ENCODE peak calls at places on chromosomes 1 and 21, in eight cellular contexts. Y, E, Q, C, D, B, H and Z are unnamed samples.

GRCh38 chr1:58592521-58593134 is 15.6 kb upstream of the TACSTD2 start:
- DNase-seq in Q (no peak), E (peak), B (peak), D (peak), C (no peak), H (peak), Y (peak), Z (no peak)

GRCh38 chr1:201721131-201722049 is 107.6 kb upstream of the IPO9 start:
- DNase-seq in Q (no peak), D (peak), H (no peak), B (no peak), E (no peak), Y (no peak), C (no peak), Z (no peak)

GRCh38 chr21:28489197-28489596 is 503.5 kb downstream of the LTN1 start:
- DNase-seq in Y (no peak), C (no peak), B (no peak), Q (no peak), H (no peak), D (no peak), E (no peak), Z (no peak)

GRCh38 chr1:89724369-89725015 is 91.6 kb downstream of the LRRC8C start:
- DNase-seq in B (peak), H (peak), D (no peak), C (no peak), E (no peak), Q (no peak), Y (no peak), Z (no peak)

GRCh38 chr1:239898067-239898730 is 193.5 kb upstream of the FMN2 start:
- DNase-seq in Q (peak), E (peak), H (peak), B (peak), D (peak), Y (peak), C (peak), Z (peak)

GRCh38 chr1:29332204-29332603 is 95.9 kb downstream of the PTPRU start:
- DNase-seq in C (peak), Q (peak), H (peak), Y (peak), E (no peak), D (no peak), B (no peak), Z (no peak)

GRCh38 chr1:151196292-151196800 is 2.0 kb upstream of the PIP5K1A start:
- DNase-seq in Q (peak), H (peak), E (peak), B (no peak), Y (peak), D (peak), C (no peak), Z (peak)

GRCh38 chr1:39575191-39576015 is 1.2 kb downstream of the PABPC4 start:
- DNase-seq in E (peak), Y (peak), Q (peak), H (peak), B (peak), D (peak), C (no peak), Z (no peak)

GRCh38 chr1:223712856-223713494 is 636 bp downstream of the CAPN2 start:
- DNase-seq in C (peak), B (no peak), Q (no peak), Y (no peak), E (no peak), D (peak), H (no peak), Z (peak)

GRCh38 chr1:78079580-78079979 is 33.8 kb downstream of the GIPC2 start:
- DNase-seq in Y (no peak), H (no peak), Q (no peak), B (no peak), C (no peak), E (no peak), D (no peak), Z (no peak)
- H3K27ac ChIP-seq in Y (no peak), H (no peak), Q (no peak), B (peak), C (no peak), E (no peak), D (peak), Z (no peak)

GRCh38 chr1:222387020-222387816 is 160.7 kb downstream of the HHIPL2 start:
- DNase-seq in Q (no peak), Y (no peak), D (no peak), H (no peak), B (no peak), E (no peak), C (peak), Z (no peak)
- TF ChIP-seq CTCF in Q (peak), Y (no peak), D (no peak), H (peak), B (no peak), E (no peak), C (peak), Z (no peak)

DNA sequence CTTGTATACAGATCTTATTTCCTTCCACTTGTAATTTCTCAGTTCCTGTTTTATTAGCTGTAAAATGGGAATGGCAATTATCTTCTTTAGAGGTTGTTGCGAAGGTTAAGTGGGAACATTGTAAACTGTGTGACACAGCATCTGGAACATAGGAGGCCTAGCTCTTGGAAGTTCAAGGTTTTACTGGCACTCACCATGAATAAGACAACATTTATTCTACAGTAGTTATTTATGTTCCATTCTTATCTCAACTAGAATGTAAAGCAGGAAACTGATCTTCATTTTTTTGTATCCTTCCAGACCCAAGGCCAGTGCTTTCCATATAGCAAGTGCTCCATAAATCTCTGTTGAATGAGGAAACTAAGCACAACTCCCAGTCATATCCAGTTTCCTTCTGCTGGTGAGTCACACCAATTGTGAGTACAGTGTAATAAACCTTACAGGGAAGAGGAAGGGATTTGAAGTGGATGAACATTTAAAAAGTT is 1.4 kb downstream of the BCL10 start:
- DNase-seq in D (no peak), E (no peak), B (no peak), Q (no peak), Y (no peak), C (no peak), H (peak), Z (no peak)
- H3K4me3 ChIP-seq in D (peak), E (peak), B (peak), Q (peak), Y (no peak), C (peak), H (peak), Z (peak)

GRCh38 chr21:37796011-37796410 is 120.2 kb downstream of the KCNJ6 start:
- DNase-seq in E (no peak), C (no peak), H (no peak), B (no peak), Y (no peak), D (no peak), Q (no peak), Z (no peak)
- H3K27ac ChIP-seq in E (no peak), C (no peak), H (no peak), B (no peak), Y (no peak), D (no peak), Q (no peak), Z (no peak)

GRCh38 chr1:235617808-235618207 is 31.8 kb downstream of the GNG4 start:
- DNase-seq in D (no peak), C (no peak), Y (no peak), B (no peak), Q (no peak), H (peak), E (no peak), Z (no peak)
- TF ChIP-seq CTCF in D (no peak), C (no peak), Y (no peak), B (no peak), Q (no peak), H (peak), E (no peak), Z (no peak)

GRCh38 chr1:207822124-207822601 is 70.3 kb downstream of the CD46 start:
- DNase-seq in Y (no peak), D (no peak), E (no peak), Q (no peak), B (no peak), H (no peak), C (no peak), Z (no peak)
- H3K4me3 ChIP-seq in Y (peak), D (peak), E (peak), Q (no peak), B (peak), H (no peak), C (no peak), Z (peak)

GRCh38 chr1:200379431-200379755 is 30.4 kb downstream of the ZNF281 start:
- DNase-seq in H (peak), Y (no peak), Q (no peak), D (no peak), B (no peak), C (no peak), E (no peak), Z (no peak)
- H3K27ac ChIP-seq in H (peak), Y (no peak), Q (no peak), D (no peak), B (no peak), C (no peak), E (no peak), Z (no peak)

GRCh38 chr1:153357076-153357852 is 390 bp upstream of the S100A9 start:
- DNase-seq in Y (peak), Q (no peak), D (peak), H (peak), C (no peak), E (peak), B (peak), Z (peak)
- TF ChIP-seq CTCF in Y (no peak), Q (no peak), D (no peak), H (no peak), C (no peak), E (no peak), B (no peak), Z (no peak)

GRCh38 chr1:172382949-172383348 is 37.5 kb upstream of the C1orf105 start:
- DNase-seq in H (no peak), C (no peak), D (no peak), E (no peak), B (no peak), Y (no peak), Q (no peak), Z (no peak)

GRCh38 chr1:172381981-172382380 is 38.5 kb upstream of the C1orf105 start:
- DNase-seq in Y (no peak), B (no peak), Q (no peak), E (no peak), C (no peak), H (no peak), D (no peak), Z (no peak)

GRCh38 chr1:172382406-172382805 is 38.1 kb upstream of the C1orf105 start:
- DNase-seq in C (no peak), B (no peak), D (no peak), Y (no peak), E (no peak), Q (no peak), H (no peak), Z (no peak)

GRCh38 chr1:172386046-172386445 is 34.4 kb upstream of the C1orf105 start:
- DNase-seq in D (no peak), H (no peak), C (no peak), E (no peak), B (no peak), Q (no peak), Y (no peak), Z (no peak)

GRCh38 chr1:172383541-172383940 is 36.9 kb upstream of the C1orf105 start:
- DNase-seq in E (no peak), B (no peak), Q (no peak), D (no peak), C (no peak), H (no peak), Y (no peak), Z (no peak)
- H3K4me3 ChIP-seq in E (no peak), B (no peak), Q (no peak), D (no peak), C (no peak), H (no peak), Y (no peak), Z (no peak)